ENCODE peak calls at places on chromosomes 7 and 10, in four cellular contexts. R is CD4-positive, alpha-beta T cell; L is fibroblast of pulmonary artery; B is neural crest cell. V is an unnamed sample.

GRCh38 chr10:119237722-119238436 is 30.5 kb downstream of the GRK5 start:
- DNase-seq in R (no peak), L (peak; percentile 38), B (no peak), V (no peak)

GRCh38 chr10:5616871-5617270 is 49.5 kb downstream of the ASB13 start:
- DNase-seq in R (no peak), L (no peak), B (no peak), V (no peak)

GRCh38 chr7:74709880-74710671 is 52.6 kb downstream of the GTF2I start:
- DNase-seq in R (no peak), L (no peak), B (no peak), V (no peak)

GRCh38 chr10:16777473-16778370 is 39.5 kb downstream of the RSU1 start:
- DNase-seq in R (no peak), L (peak; percentile 84), B (peak; percentile 4), V (peak; percentile 72)

GRCh38 chr7:12210179-12211053 is 678 bp upstream of the TMEM106B start:
- DNase-seq in R (no peak), L (no peak), B (no peak), V (no peak)

GRCh38 chr7:32762321-32762669 is 129.3 kb downstream of the KBTBD2 start:
- DNase-seq in R (no peak), L (no peak), B (no peak), V (no peak)

GRCh38 chr7:16891338-16891737 is 9.6 kb upstream of the AGR3 start:
- DNase-seq in R (no peak), L (peak; percentile 71), B (no peak), V (peak; percentile 67)

GRCh38 chr10:51527806-51528205 is 171.6 kb downstream of the CSTF2T start:
- DNase-seq in R (no peak), L (no peak), B (no peak), V (no peak)

GRCh38 chr7:30563326-30563942 is 31.2 kb upstream of the GARS1 start:
- DNase-seq in R (no peak), L (no peak), B (no peak), V (peak; percentile 59)

GRCh38 chr7:47672267-47672920 is 90.5 kb upstream of the TNS3 start:
- DNase-seq in R (no peak), L (no peak), B (no peak), V (no peak)

GRCh38 chr10:21355591-21356011 is 169.9 kb downstream of the SKIDA1 start:
- DNase-seq in R (no peak), L (peak; percentile 57), B (no peak), V (no peak)

GRCh38 chr7:105306160-105306784 is 82.4 kb downstream of the SRPK2 start:
- DNase-seq in R (no peak), L (peak; percentile 30), B (no peak), V (peak; percentile 4)

GRCh38 chr10:43408331-43408709 is 666 bp downstream of the HNRNPF start:
- DNase-seq in R (no peak), L (no peak), B (no peak), V (no peak)
- TF ChIP-seq CTCF in R (peak; percentile 10), L (no peak), B (no peak), V (no peak)

GRCh38 chr7:150732786-150733733 is 4.2 kb upstream of the GIMAP5 start:
- DNase-seq in R (no peak), L (no peak), B (no peak), V (no peak)

GRCh38 chr7:150733734-150734095 is 3.5 kb upstream of the GIMAP5 start:
- DNase-seq in R (no peak), L (no peak), B (no peak), V (no peak)

GRCh38 chr7:150734293-150734692 is 2.9 kb upstream of the GIMAP5 start:
- DNase-seq in R (no peak), L (no peak), B (no peak), V (no peak)

GRCh38 chr7:150728609-150729008 is 8.6 kb upstream of the GIMAP5 start:
- DNase-seq in R (no peak), L (no peak), B (no peak), V (no peak)

GRCh38 chr7:150731916-150732315 is 5.3 kb upstream of the GIMAP5 start:
- DNase-seq in R (no peak), L (no peak), B (no peak), V (no peak)
- TF ChIP-seq CTCF in R (no peak), L (no peak), B (no peak), V (no peak)

DNA sequence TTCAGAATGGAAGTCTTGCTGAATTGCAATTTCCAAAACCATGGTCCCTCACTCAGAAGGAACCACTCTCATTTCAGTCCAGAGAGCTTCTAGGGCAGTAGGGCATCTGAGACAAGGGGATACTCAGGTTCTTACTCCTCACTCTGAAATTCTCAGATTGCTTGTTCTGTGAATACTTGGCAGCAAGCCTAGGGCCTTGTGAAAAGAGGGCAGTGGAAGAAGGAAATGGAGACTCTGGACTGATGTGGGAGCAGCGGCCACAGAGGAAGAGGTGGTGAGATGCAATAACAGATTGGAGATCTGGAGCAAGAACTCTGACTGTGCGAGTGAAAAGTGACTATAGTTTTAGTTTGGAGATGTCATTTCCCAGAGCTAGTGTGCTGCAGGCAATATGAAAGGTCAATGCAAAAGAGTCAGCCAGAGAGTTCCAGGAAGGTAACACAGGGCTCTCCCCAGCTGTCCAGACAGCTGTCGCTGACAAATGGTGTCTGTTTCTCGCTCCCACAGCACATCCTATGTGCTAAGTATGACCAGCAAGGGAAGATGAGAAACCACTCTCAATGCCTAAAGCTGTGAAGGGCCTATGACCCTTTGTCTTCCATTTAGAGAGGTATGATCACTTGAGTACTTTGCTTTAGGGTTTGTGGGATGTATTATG is 291.6 kb upstream of the KIAA1217 start:
- DNase-seq in R (no peak), L (no peak), B (no peak), V (no peak)
- TF ChIP-seq CTCF in R (no peak), L (no peak), B (no peak), V (no peak)

DNA sequence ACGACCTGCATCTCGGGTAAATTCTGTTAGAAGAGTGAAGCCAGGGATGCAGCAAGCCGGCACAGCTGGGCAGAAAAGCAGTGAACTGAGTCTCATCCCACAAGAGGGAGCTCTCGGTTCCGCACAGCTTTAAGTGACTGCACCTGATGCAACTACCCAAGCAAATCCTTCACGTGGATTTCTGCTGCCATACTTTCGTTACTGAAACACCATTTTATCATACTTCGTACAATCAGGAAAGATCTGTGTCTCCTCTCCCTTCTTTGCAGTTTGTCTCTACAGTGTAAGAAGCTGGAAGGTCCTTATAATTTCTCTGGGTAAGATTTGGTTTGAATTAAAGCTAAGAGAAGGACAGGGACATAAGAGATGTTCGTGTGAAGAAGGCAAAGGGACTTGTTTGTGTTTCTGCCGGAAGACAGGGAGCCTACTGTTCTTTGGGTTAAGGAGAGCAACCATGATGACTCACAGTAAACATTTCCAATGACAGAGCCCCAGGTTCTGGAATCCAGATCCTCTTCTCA is 427.0 kb downstream of the GPAM start:
- DNase-seq in R (no peak), L (no peak), B (peak; percentile 47), V (peak; percentile 69)
- TF ChIP-seq CTCF in R (no peak), L (no peak), B (peak; percentile 65), V (peak; percentile 74)

GRCh38 chr10:2077231-2077630 is 339.9 kb upstream of the ADARB2 start:
- DNase-seq in R (no peak), L (no peak), B (no peak), V (no peak)

GRCh38 chr10:2079603-2080078 is 342.3 kb upstream of the ADARB2 start:
- DNase-seq in R (no peak), L (no peak), B (no peak), V (no peak)

GRCh38 chr10:2076528-2076927 is 339.2 kb upstream of the ADARB2 start:
- DNase-seq in R (no peak), L (no peak), B (no peak), V (no peak)

GRCh38 chr10:2083591-2083990 is 346.3 kb upstream of the ADARB2 start:
- DNase-seq in R (no peak), L (no peak), B (no peak), V (no peak)

GRCh38 chr10:2081501-2081900 is 344.2 kb upstream of the ADARB2 start:
- DNase-seq in R (no peak), L (no peak), B (no peak), V (no peak)
- TF ChIP-seq CTCF in R (no peak), L (no peak), B (peak; percentile 20), V (no peak)

DNA sequence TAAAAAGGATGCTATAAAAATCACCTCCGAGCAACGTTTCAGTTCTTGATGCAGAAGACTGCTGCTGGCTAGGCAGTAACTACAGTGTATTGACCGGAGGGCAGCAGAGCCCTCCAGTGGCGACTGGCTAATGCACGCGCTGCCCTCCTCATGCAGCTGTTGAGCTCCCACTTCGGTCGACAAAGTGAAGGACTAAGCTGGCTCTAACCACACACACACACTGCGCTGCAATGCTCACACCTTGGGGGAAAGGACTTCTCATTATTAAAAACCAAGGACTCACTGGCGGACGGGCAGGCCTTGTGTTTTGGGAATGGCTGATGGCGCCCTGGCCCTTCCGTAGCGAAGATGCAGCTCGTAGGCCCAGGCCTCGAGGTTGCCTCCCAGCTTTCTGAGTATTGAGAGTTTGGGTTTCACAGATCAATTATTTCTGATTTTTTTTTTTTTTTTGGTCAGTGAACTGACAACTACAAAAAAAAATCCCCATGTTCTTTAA is 120.9 kb upstream of the DIP2C start:
- DNase-seq in R (no peak), L (peak; percentile 40), B (peak; percentile 38), V (peak; percentile 38)
- TF ChIP-seq CTCF in R (no peak), L (peak; percentile 41), B (peak; percentile 57), V (peak; percentile 33)

GRCh38 chr7:129394101-129394500 is 40.1 kb upstream of the STRIP2 start:
- DNase-seq in R (no peak), L (no peak), B (no peak), V (no peak)
- TF ChIP-seq CTCF in R (no peak), L (no peak), B (no peak), V (no peak)

GRCh38 chr7:100456561-100456957 is 7.5 kb downstream of the SPACDR start:
- DNase-seq in R (no peak), L (no peak), B (no peak), V (no peak)
- TF ChIP-seq CTCF in R (no peak), L (no peak), B (no peak), V (no peak)

GRCh38 chr7:103073989-103074518 is 542 bp downstream of the FBXL13 start:
- DNase-seq in R (no peak), L (no peak), B (no peak), V (no peak)

GRCh38 chr7:103077318-103077717 is 2.4 kb downstream of the ARMC10 start:
- DNase-seq in R (no peak), L (no peak), B (no peak), V (no peak)

GRCh38 chr7:103075337-103075918 is 488 bp downstream of the ARMC10 start:
- DNase-seq in R (peak; percentile 41), L (peak; percentile 38), B (peak; percentile 29), V (peak; percentile 52)

GRCh38 chr7:103076767-103077166 is 1.8 kb downstream of the ARMC10 start:
- DNase-seq in R (no peak), L (peak; percentile 8), B (no peak), V (no peak)

GRCh38 chr7:103074519-103075336 is at the start of the genes ARMC10 and FBXL13:
- DNase-seq in R (peak; percentile 84), L (peak; percentile 92), B (peak; percentile 80), V (peak; percentile 85)
- TF ChIP-seq CTCF in R (peak; percentile 16), L (no peak), B (peak; percentile 40), V (no peak)

V was measured in fibroblast of mammary gland.